ENCODE peak calls at places on chromosomes 12 and 14, in eight cellular contexts. R is tibial nerve; E is brain microvascular endothelial cell; V is MM.1S; I is HCEC 1CT; D is stimulated activated CD8-positive, alpha-beta memory T cell treated with anti-CD3 and anti-CD28 coated beads, Interleukin-15, amount 100 ng/mL, for 24 hours; J is hypothalamus; W is activated CD4-positive, alpha-beta T cell treated with anti-CD3 and anti-CD28 coated beads, Interleukin-2, amount 10 ng/mL, durations not matched to agents 7 days and 5 days. H is an unnamed sample.
A peak's percentile ranks its signal among the peaks of the same experiment; 100 is the strongest.

GRCh38 chr14:59187802-59188460 is 536 bp upstream of the DAAM1 start:
- DNase-seq in R (peak; percentile 24), E (no peak), V (peak; percentile 25), I (no peak), D (peak; percentile 18), J (peak; percentile 14), W (peak; percentile 44), H (no peak)

GRCh38 chr12:101713930-101714329 is 16.5 kb downstream of the CHPT1 start:
- DNase-seq in R (no peak), E (no peak), V (no peak), I (no peak), D (no peak), J (no peak), W (no peak), H (no peak)

GRCh38 chr14:67934087-67934486 is 114.5 kb downstream of the RAD51B start:
- DNase-seq in R (peak; percentile 54), E (peak; percentile 55), V (peak; percentile 44), I (peak; percentile 89), D (no peak), J (no peak), W (peak; percentile 21), H (peak; percentile 33)

GRCh38 chr14:77037338-77037782 is 8.9 kb upstream of the IRF2BPL start:
- DNase-seq in R (no peak), E (no peak), V (no peak), I (no peak), D (no peak), J (no peak), W (no peak), H (no peak)

GRCh38 chr12:56836317-56836716 is 73.2 kb downstream of the HSD17B6 start:
- DNase-seq in R (no peak), E (peak; percentile 16), V (no peak), I (peak; percentile 13), D (no peak), J (no peak), W (no peak), H (no peak)

GRCh38 chr12:124740691-124741137 is 123.0 kb downstream of the SCARB1 start:
- DNase-seq in R (no peak), E (no peak), V (no peak), I (no peak), D (no peak), J (peak; percentile 41), W (no peak), H (no peak)

GRCh38 chr14:36925094-36925493 is 247.3 kb downstream of the SLC25A21 start:
- DNase-seq in R (no peak), E (no peak), V (no peak), I (no peak), D (no peak), J (no peak), W (no peak), H (no peak)

GRCh38 chr14:102819176-102819628 is 42.0 kb downstream of the TRAF3 start:
- DNase-seq in R (no peak), E (no peak), V (peak; percentile 64), I (no peak), D (no peak), J (no peak), W (peak; percentile 71), H (no peak)

GRCh38 chr12:54723653-54724256 is 75.6 kb upstream of the DCD start:
- DNase-seq in R (no peak), E (peak; percentile 9), V (peak; percentile 64), I (peak; percentile 35), D (no peak), J (no peak), W (peak; percentile 55), H (no peak)

GRCh38 chr12:2876431-2877046 is 435 bp downstream of the FOXM1 start:
- DNase-seq in R (no peak), E (no peak), V (peak; percentile 14), I (no peak), D (no peak), J (no peak), W (peak; percentile 40), H (no peak)

GRCh38 chr14:103859416-103860202 is 12.2 kb upstream of the PPP1R13B start:
- DNase-seq in R (no peak), E (no peak), V (no peak), I (no peak), D (no peak), J (no peak), W (no peak), H (no peak)

GRCh38 chr12:21774358-21775129 is at the start of gene KCNJ8:
- DNase-seq in R (peak; percentile 33), E (peak; percentile 31), V (peak; percentile 16), I (peak; percentile 48), D (no peak), J (peak; percentile 59), W (no peak), H (peak; percentile 85)